ENCODE peak calls at places on chromosomes 16 and 17, in five cellular contexts. B is NCI-H1436, Y is mucosa of descending colon, K is sigmoid colon, X is T-helper 2 cell. V is an unnamed sample.
A peak's percentile ranks its signal among the peaks of the same experiment; 100 is the strongest.

GRCh38 chr17:64084086-64084939 is 45.6 kb downstream of the ERN1 start:
- DNase-seq in X (no peak), B (no peak), Y (peak; percentile 58), K (no peak), V (no peak)

GRCh38 chr16:57564571-57565270 is 22.3 kb downstream of the ADGRG5 start:
- DNase-seq in B (no peak), X (no peak), Y (no peak), K (no peak), V (no peak)

GRCh38 chr17:45050680-45051059 is 762 bp downstream of the DCAKD start:
- DNase-seq in Y (peak; percentile 34), X (peak; percentile 8), B (peak; percentile 45), K (no peak), V (no peak)

GRCh38 chr17:72053069-72053846 is 67.6 kb upstream of the SOX9 start:
- DNase-seq in K (no peak), B (no peak), Y (no peak), X (no peak), V (no peak)

GRCh38 chr17:1110844-1111598 is 68.8 kb downstream of the ABR start:
- DNase-seq in Y (peak; percentile 75), X (no peak), B (no peak), K (peak; percentile 87), V (no peak)

GRCh38 chr17:77330602-77331081 is 189.9 kb downstream of the SEC14L1 start:
- DNase-seq in Y (no peak), X (no peak), B (no peak), K (peak; percentile 65), V (no peak)

GRCh38 chr17:788551-788950 is 6.4 kb downstream of the MRM3 start:
- DNase-seq in B (no peak), X (no peak), Y (no peak), K (peak; percentile 35), V (no peak)

GRCh38 chr16:50318796-50319578 is 49.8 kb downstream of the BRD7 start:
- DNase-seq in B (no peak), K (no peak), Y (no peak), X (no peak), V (no peak)

GRCh38 chr16:5604770-5605169 is 507.2 kb upstream of the EEF2KMT start:
- DNase-seq in K (no peak), X (no peak), B (no peak), Y (peak; percentile 13), V (no peak)

GRCh38 chr17:29788045-29788444 is 142.0 kb downstream of the SSH2 start:
- DNase-seq in X (no peak), B (no peak), K (no peak), Y (no peak), V (no peak)

GRCh38 chr16:969508-970378 is 1.0 kb downstream of the LMF1 start:
- DNase-seq in X (no peak), Y (peak; percentile 31), K (no peak), B (no peak), V (no peak)

GRCh38 chr16:8271344-8271743 is 319.0 kb downstream of the TMEM114 start:
- DNase-seq in B (no peak), K (no peak), Y (no peak), X (no peak), V (no peak)

GRCh38 chr17:38320482-38320881 is 23.3 kb downstream of the GPR179 start:
- DNase-seq in B (no peak), Y (no peak), K (no peak), X (no peak), V (no peak)

GRCh38 chr16:2484898-2485508 is 10.1 kb downstream of the TBC1D24 start:
- DNase-seq in B (no peak), Y (no peak), X (no peak), K (no peak), V (no peak)

GRCh38 chr17:7080445-7081041 is 492 bp upstream of the CLEC10A start:
- DNase-seq in K (no peak), X (no peak), B (no peak), Y (no peak), V (no peak)

GRCh38 chr17:59666235-59666634 is 41.0 kb downstream of the PTRH2 start:
- DNase-seq in B (peak; percentile 79), X (no peak), K (no peak), Y (peak; percentile 60), V (no peak)

GRCh38 chr16:14284930-14285541 is 213.9 kb downstream of the MRTFB start:
- DNase-seq in B (peak; percentile 63), K (peak; percentile 86), X (no peak), Y (no peak), V (peak; percentile 77)

GRCh38 chr17:73165616-73166404 is 1.0 kb downstream of the SSTR2 start:
- DNase-seq in X (no peak), K (no peak), B (peak; percentile 11), Y (no peak), V (no peak)

GRCh38 chr17:39757931-39758873 is 20.5 kb downstream of the GRB7 start:
- DNase-seq in B (no peak), K (peak; percentile 28), X (no peak), Y (no peak), V (no peak)

GRCh38 chr16:17520567-17520966 is 49.8 kb upstream of the XYLT1 start:
- DNase-seq in K (no peak), B (no peak), X (no peak), Y (no peak), V (no peak)

GRCh38 chr17:27810211-27810901 is 10.0 kb upstream of the NOS2 start:
- DNase-seq in K (no peak), B (no peak), Y (no peak), X (no peak), V (peak; percentile 17)

GRCh38 chr17:64741038-64741641 is 79.0 kb upstream of the SMURF2 start:
- DNase-seq in K (no peak), X (no peak), B (no peak), Y (no peak), V (no peak)

GRCh38 chr17:4162775-4163498 is 19.9 kb downstream of the CYB5D2 start:
- DNase-seq in B (no peak), Y (no peak), X (no peak), K (no peak), V (no peak)

GRCh38 chr17:9294661-9295210 is 273.4 kb downstream of the NTN1 start:
- DNase-seq in Y (no peak), X (no peak), B (no peak), K (no peak), V (no peak)

GRCh38 chr17:75785016-75785769 is 587 bp downstream of the UNK start:
- DNase-seq in B (peak; percentile 93), Y (peak; percentile 90), K (peak; percentile 96), X (peak; percentile 82), V (peak; percentile 84)

GRCh38 chr16:68902376-68903345 is 59.3 kb downstream of the TANGO6 start:
- DNase-seq in B (peak; percentile 88), K (no peak), X (no peak), Y (peak; percentile 79), V (peak; percentile 21)

GRCh38 chr16:50025544-50025931 is 513 bp downstream of the CNEP1R1 start:
- DNase-seq in Y (no peak), B (peak; percentile 16), K (no peak), X (peak; percentile 2), V (peak; percentile 35)

GRCh38 chr17:10149573-10150399 is 48.6 kb downstream of the GAS7 start:
- DNase-seq in Y (no peak), K (no peak), B (no peak), X (no peak), V (no peak)

GRCh38 chr16:4656695-4657686 is 32.4 kb downstream of the MGRN1 start:
- DNase-seq in Y (no peak), K (no peak), X (no peak), B (no peak), V (no peak)

GRCh38 chr16:11233727-11234376 is 22.2 kb downstream of the SOCS1 start:
- DNase-seq in K (no peak), B (no peak), X (peak; percentile 67), Y (no peak), V (no peak)

GRCh38 chr16:70612931-70613330 is 33.4 kb upstream of the IL34 start:
- DNase-seq in B (no peak), Y (no peak), K (no peak), X (no peak), V (no peak)

GRCh38 chr17:40317345-40317873 is 8.4 kb downstream of the RARA start:
- DNase-seq in X (no peak), K (peak; percentile 81), Y (peak; percentile 74), B (peak; percentile 41), V (no peak)

GRCh38 chr17:50667259-50668024 is 32.8 kb downstream of the ABCC3 start:
- DNase-seq in Y (no peak), B (no peak), K (no peak), X (no peak), V (no peak)

GRCh38 chr17:20279631-20280030 is 187.7 kb downstream of the LGALS9B start:
- DNase-seq in B (no peak), Y (no peak), K (no peak), X (no peak), V (no peak)

V was measured in NCI-H526 treated with DMSO at 0.1 percent for 48 hours.